ENCODE peak calls at places on chromosomes 11 and 22, in four cellular contexts. I, M, K and Q are unnamed samples. For H3K4me1, the result is how much of the 10 kb centered on the place peaks cover.

GRCh38 chr11:111878766-111879636 is at the start of the genes CFAP68 and FDXACB1:
- DNase-seq in K (peak), I (peak), M (peak), Q (peak)

GRCh38 chr11:129788278-129788677 is 27.4 kb upstream of the TMEM45B start:
- DNase-seq in K (no peak), I (no peak), M (no peak), Q (no peak)

GRCh38 chr11:50072226-50073112 is 39.8 kb downstream of the OR4C45 start:
- DNase-seq in I (no peak), K (no peak), M (no peak), Q (no peak)

GRCh38 chr11:19321351-19321750 is 80.6 kb upstream of the E2F8 start:
- DNase-seq in M (peak), I (no peak), K (no peak), Q (no peak)

GRCh38 chr11:117985953-117986887 is at the start of gene IL10RA:
- DNase-seq in K (peak), M (peak), I (peak), Q (peak)

GRCh38 chr11:37107415-37107814 is 509.4 kb upstream of the RAG2 start:
- DNase-seq in I (no peak), K (no peak), M (no peak), Q (no peak)

GRCh38 chr22:30948930-30949342 is 19.6 kb downstream of the MORC2 start:
- DNase-seq in K (no peak), M (peak), I (no peak), Q (no peak)

GRCh38 chr11:35850191-35850590 is 93.7 kb upstream of the LDLRAD3 start:
- DNase-seq in M (no peak), K (no peak), I (no peak), Q (no peak)

GRCh38 chr22:44109417-44109816 is 71.3 kb upstream of the PARVG start:
- DNase-seq in M (no peak), I (no peak), K (no peak), Q (no peak)

GRCh38 chr11:68727783-68728182 is 23.5 kb downstream of the TESMIN start:
- DNase-seq in K (no peak), M (no peak), I (no peak), Q (no peak)

GRCh38 chr11:66863428-66864125 is 6.7 kb downstream of the LRFN4 start:
- DNase-seq in I (no peak), M (no peak), K (no peak), Q (no peak)

GRCh38 chr11:114165326-114166230 is 106.1 kb downstream of the ZBTB16 start:
- DNase-seq in K (no peak), I (no peak), M (no peak), Q (peak)

GRCh38 chr11:114167355-114168085 is 108.0 kb downstream of the ZBTB16 start:
- DNase-seq in M (no peak), K (no peak), I (no peak), Q (no peak)

GRCh38 chr11:114166897-114167323 is 107.4 kb downstream of the ZBTB16 start:
- DNase-seq in M (no peak), K (peak), I (no peak), Q (no peak)

GRCh38 chr11:114168086-114168448 is 108.6 kb downstream of the ZBTB16 start:
- DNase-seq in I (no peak), M (no peak), K (no peak), Q (peak)

GRCh38 chr11:114166389-114166788 is 106.9 kb downstream of the ZBTB16 start:
- DNase-seq in M (no peak), K (no peak), I (no peak), Q (no peak)
- H3K4me1 ChIP-seq in M (under half), K (half or more), I (half or more), Q (half or more)

GRCh38 chr11:116853461-116854073 is 16.1 kb upstream of the APOA1 start:
- DNase-seq in I (no peak), K (peak), M (no peak), Q (no peak)
- H3K27ac ChIP-seq in I (no peak), K (peak), M (no peak), Q (no peak)

GRCh38 chr11:10898003-10898762 is 40.3 kb upstream of the ZBED5 start:
- DNase-seq in K (no peak), I (no peak), M (no peak), Q (no peak)
- H3K4me1 ChIP-seq in K (under half), I (under half), M (under half), Q (under half)

DNA sequence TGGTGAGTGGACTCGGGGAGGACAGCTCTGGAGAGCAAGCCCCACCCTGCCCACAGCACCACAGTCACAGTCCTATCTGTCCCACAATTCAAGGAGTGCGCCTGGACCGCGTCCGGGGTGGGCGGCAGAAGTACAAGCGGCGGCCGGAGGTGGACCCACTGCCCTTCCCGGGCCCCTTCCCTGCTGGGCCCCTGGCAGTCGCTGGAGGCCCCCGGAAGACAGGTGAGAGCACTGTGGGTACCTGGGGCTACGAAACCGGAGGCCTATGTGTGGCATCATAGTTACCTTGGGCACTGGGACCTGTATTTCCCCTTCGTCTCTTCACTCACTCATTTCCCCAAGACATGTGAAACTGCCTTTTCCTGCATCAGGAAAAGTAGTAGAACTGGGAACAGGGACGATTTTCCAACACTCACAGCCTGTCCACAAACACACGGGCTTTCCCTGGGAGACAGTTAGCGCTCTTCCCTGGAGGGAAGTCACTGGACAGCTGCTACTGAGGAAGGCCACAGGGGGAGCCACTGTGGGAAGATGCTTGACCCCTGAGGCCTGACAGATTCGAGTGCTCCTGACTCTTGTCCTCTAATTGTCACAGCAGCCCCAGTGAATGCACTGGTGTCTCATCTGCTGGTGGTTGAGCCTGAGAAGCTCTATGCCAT is 3.1 kb downstream of the TRMT112 start:
- DNase-seq in I (no peak), K (peak), M (peak), Q (no peak)
- H3K27ac ChIP-seq in I (no peak), K (no peak), M (no peak), Q (peak)

GRCh38 chr11:125081098-125081798 is 18.1 kb downstream of the SLC37A2 start:
- DNase-seq in K (no peak), I (no peak), M (no peak), Q (no peak)
- H3K4me1 ChIP-seq in K (under half), I (under half), M (under half), Q (under half)

GRCh38 chr11:48110509-48110766 is 106.2 kb upstream of the OR4B1 start:
- DNase-seq in I (no peak), K (no peak), M (no peak), Q (no peak)
- H3K27ac ChIP-seq in I (no peak), K (no peak), M (no peak), Q (no peak)

GRCh38 chr22:17893900-17894299 is 119.6 kb upstream of the BID start:
- DNase-seq in I (no peak), M (no peak), K (no peak), Q (no peak)
- H3K4me1 ChIP-seq in I (under half), M (under half), K (under half), Q (under half)

GRCh38 chr11:43943357-43943930 is 1.0 kb downstream of the C11orf96 start:
- DNase-seq in K (no peak), M (no peak), I (no peak), Q (no peak)

GRCh38 chr11:43943931-43944751 is 1.7 kb downstream of the C11orf96 start:
- DNase-seq in I (no peak), K (no peak), M (peak), Q (no peak)

GRCh38 chr11:43941257-43941879 is 1.1 kb upstream of the C11orf96 start:
- DNase-seq in I (no peak), M (no peak), K (no peak), Q (no peak)

GRCh38 chr11:43944761-43945311 is 2.4 kb downstream of the C11orf96 start:
- DNase-seq in M (peak), I (peak), K (peak), Q (peak)

DNA sequence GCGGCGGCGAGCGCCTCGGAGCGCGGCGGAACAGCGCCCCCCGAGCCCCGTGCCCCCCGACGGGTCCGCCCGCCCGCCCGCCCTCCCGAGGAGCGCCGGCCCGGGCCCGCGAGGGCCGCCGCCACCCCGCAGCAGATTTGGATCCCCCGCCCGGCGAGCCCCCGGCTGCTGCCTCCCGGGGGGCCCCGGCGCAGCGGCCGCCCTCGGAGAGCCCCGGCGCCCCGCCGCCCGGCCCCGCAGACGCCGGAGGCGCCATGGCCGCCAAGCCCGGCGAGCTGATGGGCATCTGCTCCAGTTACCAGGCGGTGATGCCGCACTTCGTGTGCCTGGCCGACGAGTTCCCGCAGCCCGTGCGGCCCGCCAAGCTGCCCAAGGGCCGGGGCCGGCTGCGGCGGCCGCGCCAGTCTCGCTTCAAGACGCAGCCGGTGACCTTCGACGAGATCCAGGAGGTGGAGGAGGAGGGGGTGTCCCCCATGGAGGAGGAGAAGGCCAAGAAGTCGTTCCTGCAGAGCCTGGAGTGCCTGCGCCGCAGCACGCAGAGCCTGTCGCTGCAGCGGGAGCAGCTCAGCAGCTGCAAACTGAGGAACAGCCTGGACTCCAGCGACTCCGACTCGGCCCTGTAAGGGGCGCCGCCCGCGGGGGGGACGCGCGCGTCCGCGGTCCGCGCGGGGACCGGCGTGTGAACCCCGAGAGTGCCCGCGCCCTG is 367 bp downstream of the C11orf96 start:
- DNase-seq in I (peak), M (peak), K (peak), Q (peak)
- H3K27ac ChIP-seq in I (peak), M (no peak), K (peak), Q (peak)